ENCODE peak calls at places on chromosome 22, in four cellular contexts. U is K562, L is AG04450, H is stomach. T is an unnamed sample.
A peak's percentile ranks its signal among the peaks of the same experiment; 100 is the strongest.

GRCh38 chr22:17035246-17035645 is 27.2 kb upstream of the GAB4 start:
- DNase-seq in H (peak; percentile 57), L (no peak), U (no peak), T (no peak)

GRCh38 chr22:41305646-41306045 is 4.3 kb downstream of the ZC3H7B start:
- DNase-seq in H (no peak), U (no peak), L (peak; percentile 8), T (no peak)

GRCh38 chr22:50157976-50158375 is 12.6 kb upstream of the PANX2 start:
- DNase-seq in U (no peak), H (peak; percentile 85), L (no peak), T (no peak)

GRCh38 chr22:49192180-49192856 is 635.4 kb downstream of the BRD1 start:
- DNase-seq in U (no peak), H (no peak), L (no peak), T (no peak)

GRCh38 chr22:39908737-39909136 is 7.9 kb downstream of the GRAP2 start:
- DNase-seq in L (no peak), H (no peak), U (peak; percentile 38), T (peak; percentile 35)

GRCh38 chr22:20107951-20108756 is 7.8 kb upstream of the RANBP1 start:
- DNase-seq in L (no peak), U (no peak), H (no peak), T (no peak)

GRCh38 chr22:43796567-43796966 is 15.5 kb downstream of the EFCAB6 start:
- DNase-seq in U (no peak), L (peak; percentile 13), H (no peak), T (no peak)

GRCh38 chr22:40247976-40248375 is 70.3 kb downstream of the TNRC6B start:
- DNase-seq in H (no peak), L (no peak), U (no peak), T (no peak)

GRCh38 chr22:24772493-24773220 is 1.9 kb downstream of the PIWIL3 start:
- DNase-seq in U (peak; percentile 25), H (no peak), L (no peak), T (no peak)

GRCh38 chr22:39967996-39968968 is 8.1 kb downstream of the TMA7B start:
- DNase-seq in H (no peak), L (no peak), U (no peak), T (no peak)

GRCh38 chr22:20550057-20550817 is 42.8 kb downstream of the MED15 start:
- DNase-seq in H (no peak), L (no peak), U (no peak), T (no peak)

GRCh38 chr22:24142241-24142640 is 39.0 kb upstream of the SUSD2 start:
- DNase-seq in U (no peak), L (no peak), H (no peak), T (no peak)

GRCh38 chr22:32619614-32620426 is 145.2 kb downstream of the FBXO7 start:
- DNase-seq in U (no peak), L (no peak), H (no peak), T (no peak)

GRCh38 chr22:20611418-20611817 is 104.0 kb downstream of the MED15 start:
- DNase-seq in L (no peak), H (no peak), U (no peak), T (no peak)

GRCh38 chr22:17090550-17090949 is 5.8 kb downstream of the IL17RA start:
- DNase-seq in L (no peak), H (no peak), U (no peak), T (no peak)

GRCh38 chr22:17929909-17930308 is 94.5 kb downstream of the MICAL3 start:
- DNase-seq in U (no peak), H (no peak), L (no peak), T (no peak)

GRCh38 chr22:31099386-31099785 is 8.0 kb downstream of the SELENOM start:
- DNase-seq in H (no peak), U (no peak), L (no peak), T (no peak)

GRCh38 chr22:49015459-49015858 is 812.2 kb downstream of the BRD1 start:
- DNase-seq in U (no peak), L (no peak), H (peak; percentile 15), T (no peak)

GRCh38 chr22:31346255-31346732 is at the start of gene PATZ1:
- DNase-seq in L (peak; percentile 37), U (peak; percentile 66), H (peak; percentile 68), T (peak; percentile 93)

GRCh38 chr22:35051034-35051535 is 14.9 kb upstream of the ISX start:
- DNase-seq in U (no peak), L (no peak), H (no peak), T (no peak)

GRCh38 chr22:30314918-30315317 is 11.8 kb downstream of the TBC1D10A start:
- DNase-seq in U (no peak), H (no peak), L (no peak), T (peak; percentile 87)

GRCh38 chr22:24727218-24727851 is 47.2 kb downstream of the PIWIL3 start:
- DNase-seq in L (peak; percentile 74), H (peak; percentile 48), U (peak; percentile 39), T (no peak)

GRCh38 chr22:31853736-31854500 is 90.4 kb upstream of the YWHAH start:
- DNase-seq in L (no peak), H (no peak), U (no peak), T (no peak)

GRCh38 chr22:33757443-33758124 is 162.7 kb downstream of the LARGE1 start:
- DNase-seq in L (no peak), H (no peak), U (no peak), T (no peak)

GRCh38 chr22:20615021-20615420 is 107.6 kb downstream of the MED15 start:
- DNase-seq in U (no peak), H (no peak), L (no peak), T (no peak)

GRCh38 chr22:31122532-31123291 is at the start of gene INPP5J:
- DNase-seq in L (no peak), H (peak; percentile 69), U (no peak), T (no peak)

GRCh38 chr22:49767355-49768062 is 60.2 kb downstream of the BRD1 start:
- DNase-seq in L (no peak), H (no peak), U (peak; percentile 48), T (peak; percentile 70)

GRCh38 chr22:32389685-32390084 is 22.4 kb downstream of the RTCB start:
- DNase-seq in L (no peak), H (no peak), U (no peak), T (no peak)

GRCh38 chr22:39960791-39961746 is 872 bp downstream of the TMA7B start:
- DNase-seq in U (peak; percentile 79), H (peak; percentile 40), L (peak; percentile 91), T (peak; percentile 97)

GRCh38 chr22:30279389-30279788 is 9.9 kb downstream of the CASTOR1 start:
- DNase-seq in H (no peak), U (no peak), L (no peak), T (no peak)

GRCh38 chr22:30868663-30869385 is 99.8 kb downstream of the MORC2 start:
- DNase-seq in L (no peak), U (no peak), H (no peak), T (no peak)

DNA sequence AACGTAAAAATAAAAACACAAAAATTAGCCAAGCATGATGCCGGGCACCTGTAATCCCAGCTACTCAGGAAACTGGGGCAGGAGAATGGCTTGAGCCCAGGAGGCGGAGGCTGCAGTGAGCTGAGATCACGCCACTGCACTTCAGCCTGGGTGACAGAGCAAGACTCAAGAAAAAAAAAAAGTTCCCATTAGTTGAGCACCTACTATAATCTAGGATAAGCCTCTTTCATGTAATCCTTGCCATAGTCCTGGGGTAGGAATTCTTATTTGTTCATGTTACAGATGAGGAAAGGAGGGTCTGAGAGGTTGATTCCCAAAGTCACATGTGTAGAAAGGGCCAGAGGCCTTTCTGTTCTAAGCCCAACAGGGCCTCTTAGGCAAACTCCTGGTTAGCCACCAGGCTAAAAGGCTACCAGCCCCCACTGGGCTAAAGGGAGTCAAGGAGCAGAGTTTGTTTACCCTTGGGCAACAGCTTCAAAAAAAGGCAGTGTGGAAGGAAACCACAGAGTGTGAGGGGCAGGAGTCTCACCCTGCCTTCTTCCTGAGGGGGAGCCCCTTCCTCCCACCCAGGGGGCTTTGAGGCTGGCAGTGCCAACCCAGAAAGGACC is 21.6 kb upstream of the CSNK1E start:
- DNase-seq in U (no peak), L (no peak), H (no peak), T (no peak)
- H3K4me3 ChIP-seq in U (no peak overlapping the region), L (no peak overlapping the region), H (no peak overlapping the region), T (no peak overlapping the region)

GRCh38 chr22:46596819-46597218 is 23.4 kb upstream of the GRAMD4 start:
- DNase-seq in U (no peak), L (no peak), H (peak; percentile 97), T (no peak)
- TF ChIP-seq CTCF in U (no peak), L (no peak), H (no peak), T (no peak)

GRCh38 chr22:27692243-27692642 is 109.3 kb downstream of the MN1 start:
- DNase-seq in U (no peak), L (no peak), H (no peak), T (no peak)

GRCh38 chr22:27698830-27699229 is 102.7 kb downstream of the MN1 start:
- DNase-seq in L (no peak), H (no peak), U (no peak), T (no peak)

GRCh38 chr22:27699676-27700075 is 101.9 kb downstream of the MN1 start:
- DNase-seq in U (no peak), H (no peak), L (no peak), T (no peak)

GRCh38 chr22:27697888-27698287 is 103.7 kb downstream of the MN1 start:
- DNase-seq in U (no peak), L (no peak), H (peak; percentile 29), T (no peak)
- H3K4me3 ChIP-seq in U (no peak overlapping the region), L (no peak overlapping the region), H (no peak overlapping the region), T (no peak overlapping the region)

GRCh38 chr22:18987765-18988164 is 51.7 kb upstream of the PRODH start:
- DNase-seq in L (no peak), H (no peak), U (peak; percentile 92), T (peak; percentile 8)
- TF ChIP-seq CTCF in L (peak; percentile 57), H (no peak), U (peak; percentile 90), T (peak; percentile 22)

GRCh38 chr22:42662114-42663021 is 13.2 kb upstream of the CYB5R3 start:
- DNase-seq in H (peak; percentile 90), L (no peak), U (peak; percentile 77), T (peak; percentile 86)
- H3K4me3 ChIP-seq in H (peak overlapping the region; percentile 50), L (peak overlapping the region; percentile 68), U (peak overlapping the region; percentile 32), T (peak overlapping the region; percentile 79)

GRCh38 chr22:37538590-37539357 is 19.6 kb upstream of the CARD10 start:
- DNase-seq in H (peak; percentile 95), L (peak; percentile 89), U (peak; percentile 89), T (peak; percentile 96)

GRCh38 chr22:37529652-37530345 is 10.6 kb upstream of the CARD10 start:
- DNase-seq in U (no peak), H (no peak), L (no peak), T (peak; percentile 58)

GRCh38 chr22:37535159-37535558 is 15.9 kb upstream of the CARD10 start:
- DNase-seq in H (no peak), L (no peak), U (no peak), T (no peak)

GRCh38 chr22:37534445-37534844 is 15.2 kb upstream of the CARD10 start:
- DNase-seq in L (no peak), H (no peak), U (no peak), T (no peak)

DNA sequence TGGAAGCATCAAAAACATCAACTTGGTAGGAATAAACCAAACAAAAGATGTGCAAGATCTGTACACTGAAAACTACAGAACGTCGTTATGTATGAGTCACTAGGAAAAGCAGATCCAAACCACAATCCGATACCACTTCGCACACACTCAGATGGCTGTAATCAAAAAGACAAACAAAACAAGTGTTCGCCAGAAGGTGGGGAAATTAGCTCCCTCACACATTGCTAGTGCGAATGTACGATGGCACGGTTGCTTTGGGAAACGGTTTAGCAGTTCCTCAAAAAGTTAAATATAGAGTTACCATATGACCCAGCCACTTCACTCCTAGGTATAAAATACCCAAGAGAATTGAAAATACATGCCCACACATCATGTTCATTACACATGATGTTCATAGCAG is 14.8 kb upstream of the CARD10 start:
- DNase-seq in H (no peak), L (peak; percentile 65), U (no peak), T (peak; percentile 48)
- TF ChIP-seq CTCF in H (no peak), L (no peak), U (no peak), T (no peak)

GRCh38 chr22:22789922-22790845 is 97.4 kb upstream of the IGLL5 start:
- DNase-seq in L (no peak), H (no peak), U (no peak), T (no peak)
- H3K4me3 ChIP-seq in L (no peak overlapping the region), H (no peak overlapping the region), U (no peak overlapping the region), T (no peak overlapping the region)

T was measured in GM12865.